ENCODE peak calls at places on chromosome 17, in four cellular contexts. F is GM23248, K is endodermal cell, Q is ovary. V is an unnamed sample. For H3K4me1, the result is how much of the 10 kb centered on the place peaks cover.

GRCh38 chr17:74770498-74771318 is 5.4 kb downstream of the NAT9 start:
- DNase-seq in F (peak), K (peak), Q (no peak), V (no peak)

GRCh38 chr17:45091778-45092425 is 30.8 kb downstream of the NMT1 start:
- DNase-seq in F (peak), K (no peak), Q (no peak), V (no peak)

GRCh38 chr17:8503807-8504206 is 68.1 kb downstream of the NDEL1 start:
- DNase-seq in F (no peak), K (no peak), Q (no peak), V (no peak)

GRCh38 chr17:46154151-46154816 is 38.9 kb downstream of the KANSL1 start:
- DNase-seq in F (peak), K (no peak), Q (no peak), V (no peak)

GRCh38 chr17:29560306-29560705 is 6.5 kb downstream of the ABHD15 start:
- DNase-seq in F (no peak), K (peak), Q (no peak), V (no peak)

GRCh38 chr17:81514735-81515529 is 2.3 kb upstream of the ACTG1 start:
- DNase-seq in F (peak), K (peak), Q (peak), V (peak)

GRCh38 chr17:58158181-58158580 is 8.6 kb upstream of the OR4D2 start:
- DNase-seq in F (no peak), K (no peak), Q (no peak), V (no peak)

GRCh38 chr17:78722101-78722761 is 59.8 kb downstream of the CYTH1 start:
- DNase-seq in F (no peak), K (peak), Q (no peak), V (no peak)

GRCh38 chr17:43663383-43663782 is 1.7 kb upstream of the MEOX1 start:
- DNase-seq in F (no peak), K (no peak), Q (no peak), V (no peak)
- H3K4me1 ChIP-seq in F (under half), K (under half), Q (under half), V (under half)

GRCh38 chr17:69547947-69548346 is 133.4 kb downstream of the MAP2K6 start:
- DNase-seq in F (no peak), K (no peak), Q (no peak), V (no peak)
- H3K4me1 ChIP-seq in F (under half), K (under half), Q (under half), V (under half)

GRCh38 chr17:15952916-15953865 is 8.3 kb downstream of the ADORA2B start:
- DNase-seq in F (no peak), K (peak), Q (no peak), V (no peak)
- H3K4me1 ChIP-seq in F (under half), K (under half), Q (under half), V (under half)

DNA sequence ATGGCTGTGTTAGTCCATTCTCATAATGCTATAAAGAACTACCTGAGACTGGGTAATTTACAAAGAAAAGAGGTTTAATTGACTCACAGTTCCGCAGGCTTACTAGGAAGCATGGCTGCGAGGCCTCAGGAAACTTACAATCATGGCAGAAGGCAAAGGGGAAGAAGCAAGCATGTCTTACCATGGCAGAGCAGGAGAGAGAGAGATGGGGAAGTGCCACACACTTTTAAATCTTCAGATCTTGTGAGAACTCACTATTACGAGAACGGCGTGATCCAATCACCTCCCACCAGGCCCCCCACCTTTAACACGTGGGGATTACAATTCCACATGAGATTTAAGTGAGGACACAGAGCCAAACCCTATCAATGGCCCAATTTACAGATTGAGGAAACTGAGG is 96.5 kb downstream of the SDK2 start:
- DNase-seq in F (no peak), K (no peak), Q (no peak), V (no peak)
- H3K4me1 ChIP-seq in F (under half), K (under half), Q (under half), V (under half)

DNA sequence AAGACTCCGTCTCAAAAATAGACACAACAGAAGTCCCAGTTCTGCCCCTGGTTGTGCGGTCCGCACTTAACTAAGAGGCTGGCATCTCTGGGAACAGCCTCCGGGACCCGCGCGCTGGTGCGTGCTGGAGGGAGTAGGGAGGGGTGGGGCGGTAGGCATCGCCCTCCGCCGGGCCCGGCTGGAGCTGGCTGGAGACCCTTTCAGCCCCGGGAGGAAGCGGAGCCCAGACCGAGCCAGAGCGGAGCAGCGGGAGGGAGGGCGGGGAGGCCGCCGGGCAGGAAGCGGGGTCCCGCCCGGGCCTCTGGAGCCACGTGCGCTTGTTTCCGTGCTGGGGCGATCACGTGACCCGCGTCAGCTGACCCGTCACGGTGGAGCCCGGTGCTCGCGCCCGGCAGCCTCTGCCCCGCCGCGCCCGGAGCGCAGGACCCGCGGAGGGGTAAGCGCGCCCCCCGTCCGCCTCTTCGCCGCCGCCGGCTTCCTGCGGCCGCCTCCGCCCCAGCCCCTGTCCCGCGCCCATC is at the start of gene WDR81:
- DNase-seq in F (peak), K (peak), Q (peak), V (peak)
- H3K4me1 ChIP-seq in F (under half), K (under half), Q (under half), V (under half)

DNA sequence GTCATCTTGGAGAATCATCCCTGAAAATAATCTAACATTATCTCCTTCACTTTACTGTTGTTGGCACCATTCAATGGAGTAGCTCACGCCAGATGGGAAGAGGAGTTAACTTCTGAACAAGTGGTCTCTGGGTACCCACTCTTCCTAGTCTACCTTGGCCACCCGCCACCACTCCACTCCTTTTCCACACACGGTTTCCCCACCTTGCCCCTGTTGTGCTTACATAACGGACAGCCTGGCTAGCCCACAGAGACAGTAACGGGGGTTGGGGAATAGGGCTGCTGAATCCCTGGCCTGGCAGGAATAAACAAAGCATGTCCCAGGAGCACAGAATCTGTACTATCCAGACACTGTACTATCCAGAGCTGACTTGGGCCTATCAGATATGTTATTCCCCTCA is 3.6 kb upstream of the MXRA7 start:
- DNase-seq in F (no peak), K (no peak), Q (no peak), V (no peak)
- H3K4me1 ChIP-seq in F (under half), K (under half), Q (under half), V (under half)

GRCh38 chr17:35817196-35817595 is 7.9 kb downstream of the TAF15 start:
- DNase-seq in F (no peak), K (no peak), Q (no peak), V (no peak)

GRCh38 chr17:35819456-35819855 is 10.2 kb downstream of the TAF15 start:
- DNase-seq in F (peak), K (no peak), Q (no peak), V (no peak)

GRCh38 chr17:35825206-35825605 is 15.9 kb downstream of the TAF15 start:
- DNase-seq in F (no peak), K (no peak), Q (no peak), V (no peak)

GRCh38 chr17:35816723-35817122 is 7.4 kb downstream of the TAF15 start:
- DNase-seq in F (no peak), K (no peak), Q (no peak), V (no peak)

GRCh38 chr17:35821308-35821707 is 12.0 kb downstream of the TAF15 start:
- DNase-seq in F (no peak), K (no peak), Q (no peak), V (no peak)
- H3K4me1 ChIP-seq in F (under half), K (under half), Q (under half), V (under half)

GRCh38 chr17:218711-219110 is 37.3 kb upstream of the DOC2B start:
- DNase-seq in F (no peak), K (no peak), Q (no peak), V (no peak)
- H3K4me1 ChIP-seq in F (under half), K (under half), Q (under half), V (under half)

V was measured in uterus.